ENCODE peak calls at places on chromosomes 12 and 14, in four cellular contexts. One of them, this sample, is unnamed.

GRCh38 chr12:40788276-40788675 is 96.0 kb downstream of the CNTN1 start:
- DNase-seq in HEK293T: no peak
- DNase-seq in HFF-Myc: no peak
- DNase-seq in effector CD8-positive, alpha-beta T cell: no peak
- DNase-seq in this sample: no peak

GRCh38 chr14:46818147-46818546 is 166.6 kb upstream of the RPL10L start:
- DNase-seq in effector CD8-positive, alpha-beta T cell: no peak
- DNase-seq in HEK293T: no peak
- DNase-seq in HFF-Myc: no peak
- DNase-seq in this sample: no peak

GRCh38 chr14:45254771-45255170 is 1.8 kb upstream of the MIS18BP1 start:
- DNase-seq in HEK293T: no peak
- DNase-seq in HFF-Myc: no peak
- DNase-seq in effector CD8-positive, alpha-beta T cell: no peak
- DNase-seq in this sample: no peak

GRCh38 chr12:113329791-113330417 is 5.0 kb downstream of the SLC8B1 start:
- DNase-seq in HEK293T: no peak
- DNase-seq in HFF-Myc: no peak
- DNase-seq in effector CD8-positive, alpha-beta T cell: no peak
- DNase-seq in this sample: no peak

GRCh38 chr12:19151298-19151697 is 21.8 kb downstream of the PLEKHA5 start:
- DNase-seq in effector CD8-positive, alpha-beta T cell: no peak
- DNase-seq in HFF-Myc: no peak
- DNase-seq in HEK293T: no peak
- DNase-seq in this sample: no peak

GRCh38 chr14:69387311-69387710 is 10.8 kb downstream of the ERH start:
- DNase-seq in HFF-Myc: no peak
- DNase-seq in effector CD8-positive, alpha-beta T cell: no peak
- DNase-seq in HEK293T: no peak
- DNase-seq in this sample: no peak

GRCh38 chr12:106680280-106680679 is 94.2 kb upstream of the RIC8B start:
- DNase-seq in HFF-Myc: no peak
- DNase-seq in HEK293T: no peak
- DNase-seq in effector CD8-positive, alpha-beta T cell: no peak
- DNase-seq in this sample: no peak

GRCh38 chr12:5329118-5329517 is 102.8 kb upstream of the NTF3 start:
- DNase-seq in HFF-Myc: no peak
- DNase-seq in effector CD8-positive, alpha-beta T cell: no peak
- DNase-seq in HEK293T: no peak
- DNase-seq in this sample: no peak

GRCh38 chr14:64997108-64997794 is 10.6 kb downstream of the FNTB start:
- DNase-seq in effector CD8-positive, alpha-beta T cell: no peak
- DNase-seq in HEK293T: no peak
- DNase-seq in HFF-Myc: no peak
- DNase-seq in this sample: no peak

GRCh38 chr14:73696466-73697390 is 17.5 kb downstream of the PNMA1 start:
- DNase-seq in HFF-Myc: no peak
- DNase-seq in effector CD8-positive, alpha-beta T cell: no peak
- DNase-seq in HEK293T: no peak
- DNase-seq in this sample: no peak

GRCh38 chr14:61661471-61661988 is 33.8 kb upstream of the HIF1A start:
- DNase-seq in effector CD8-positive, alpha-beta T cell: no peak
- DNase-seq in HEK293T: no peak
- DNase-seq in HFF-Myc: no peak
- DNase-seq in this sample: no peak

GRCh38 chr14:96303981-96304380 is 48.0 kb downstream of the BDKRB1 start:
- DNase-seq in HEK293T: no peak
- DNase-seq in HFF-Myc: no peak
- DNase-seq in effector CD8-positive, alpha-beta T cell: no peak
- DNase-seq in this sample: no peak

GRCh38 chr14:95498622-95499353 is 17.7 kb downstream of the SYNE3 start:
- DNase-seq in HEK293T: no peak
- DNase-seq in HFF-Myc: no peak
- DNase-seq in effector CD8-positive, alpha-beta T cell: no peak
- DNase-seq in this sample: no peak

GRCh38 chr12:13024151-13024946 is 19.8 kb upstream of the FAM234B start:
- DNase-seq in HEK293T: no peak
- DNase-seq in effector CD8-positive, alpha-beta T cell: no peak
- DNase-seq in HFF-Myc: peak; percentile 53
- DNase-seq in this sample: peak; percentile 59